ENCODE peak calls at places on chromosome 15, in five cellular contexts. Q, B, K, I and X are unnamed samples.

GRCh38 chr15:50287324-50288116 is 22.0 kb upstream of the HDC start:
- DNase-seq in Q (no peak), B (no peak), K (no peak), I (peak; percentile 74), X (no peak)

GRCh38 chr15:73694419-73694818 is 10.2 kb downstream of the CD276 start:
- DNase-seq in Q (no peak), B (no peak), K (no peak), I (no peak), X (no peak)

GRCh38 chr15:68620721-68621528 is 42.1 kb downstream of the CORO2B start:
- DNase-seq in Q (no peak), B (peak; percentile 81), K (peak; percentile 88), I (no peak), X (peak; percentile 39)

GRCh38 chr15:44706401-44706800 is 4.7 kb downstream of the PATL2 start:
- DNase-seq in Q (no peak), B (no peak), K (peak; percentile 40), I (no peak), X (no peak)

GRCh38 chr15:66821307-66821706 is 119.3 kb downstream of the SMAD6 start:
- DNase-seq in Q (no peak), B (no peak), K (no peak), I (no peak), X (no peak)

GRCh38 chr15:48021336-48022086 is 99.3 kb upstream of the SLC24A5 start:
- DNase-seq in Q (no peak), B (no peak), K (no peak), I (no peak), X (no peak)

GRCh38 chr15:56987286-56987685 is 68.8 kb downstream of the TCF12 start:
- DNase-seq in Q (no peak), B (no peak), K (no peak), I (no peak), X (no peak)

GRCh38 chr15:61155741-61156700 is 73.1 kb downstream of the RORA start:
- DNase-seq in Q (no peak), B (no peak), K (peak; percentile 69), I (peak; percentile 85), X (no peak)

GRCh38 chr15:66698318-66698961 is 3.6 kb upstream of the SMAD6 start:
- DNase-seq in Q (peak; percentile 63), B (peak; percentile 90), K (peak; percentile 82), I (peak; percentile 96), X (no peak)

DNA sequence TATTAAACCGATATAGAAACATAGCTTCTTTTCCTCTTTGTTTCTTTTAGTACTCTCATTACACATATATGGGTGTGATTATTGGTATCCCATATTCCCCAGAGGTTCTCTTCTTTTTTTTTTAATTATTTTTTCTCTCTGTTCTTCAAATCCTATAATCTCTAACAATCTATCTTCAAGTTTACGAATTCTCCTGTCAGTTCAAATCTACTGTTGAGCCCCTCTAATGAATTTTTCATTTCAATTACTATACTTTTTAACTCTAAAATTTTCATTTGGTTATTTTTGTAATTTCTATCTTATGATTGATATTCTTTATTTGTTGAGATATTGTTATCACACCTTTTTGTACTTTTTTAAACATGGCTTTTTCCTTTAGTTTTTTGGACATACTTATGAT is 64.1 kb downstream of the RSL24D1 start:
- DNase-seq in Q (no peak), B (no peak), K (no peak), I (no peak), X (no peak)
- H3K27ac ChIP-seq in Q (no peak overlapping the region), B (no peak overlapping the region), K (no peak overlapping the region), I (no peak overlapping the region), X (no peak overlapping the region)

DNA sequence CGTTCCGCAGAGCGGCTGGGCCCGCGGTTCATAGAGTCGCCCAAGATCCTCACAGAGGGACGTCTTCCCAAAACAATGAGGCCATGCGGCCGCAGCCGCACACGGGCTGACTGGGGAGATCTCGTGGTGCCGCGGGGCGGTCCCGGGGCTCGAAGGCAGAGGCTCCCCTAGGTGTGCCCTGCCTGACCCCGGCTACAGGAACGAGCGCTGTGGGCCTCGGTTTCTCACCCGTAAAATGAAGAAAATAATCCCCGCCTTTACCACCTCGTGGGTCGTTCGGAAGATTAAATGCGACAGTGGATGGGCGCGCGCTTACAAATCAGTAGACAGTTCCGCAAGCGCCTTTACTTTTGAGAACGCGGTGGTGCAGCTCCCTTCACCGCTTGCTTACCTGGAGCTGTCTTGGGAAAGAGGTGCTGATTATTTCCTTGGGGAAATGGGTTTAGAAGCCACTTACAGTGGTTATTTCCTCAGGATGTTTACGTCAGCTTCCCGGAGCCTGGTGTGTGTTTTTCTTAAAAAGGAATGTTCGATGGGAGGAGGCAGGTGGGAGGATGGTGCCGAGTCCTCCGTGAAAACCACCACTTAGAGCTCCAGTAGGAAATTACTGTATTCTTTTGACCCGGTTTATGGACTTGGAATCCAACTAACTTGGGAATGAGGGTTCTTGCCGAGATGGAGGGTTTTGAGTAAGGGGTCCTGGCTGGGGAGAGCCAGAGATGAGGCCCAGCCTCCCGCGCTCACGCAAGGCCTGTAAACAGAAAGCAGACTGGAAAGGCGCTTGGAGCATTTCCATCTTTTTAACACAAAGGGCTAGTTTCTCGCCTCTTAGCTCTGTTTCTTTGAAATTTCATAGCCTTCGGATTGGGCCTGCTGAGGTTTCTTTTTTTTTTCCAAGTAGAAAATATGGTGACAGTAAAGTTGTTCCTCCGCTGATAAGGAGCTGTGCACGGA is 2.0 kb upstream of the MEX3B start:
- DNase-seq in Q (no peak), B (no peak), K (no peak), I (peak; percentile 81), X (no peak)
- H3K27ac ChIP-seq in Q (no peak overlapping the region), B (peak overlapping the region; percentile 93), K (peak overlapping the region; percentile 86), I (peak overlapping the region; percentile 37), X (peak overlapping the region; percentile 58)

GRCh38 chr15:81101894-81102815 is 31.9 kb upstream of the CFAP161 start:
- DNase-seq in Q (no peak), B (no peak), K (no peak), I (no peak), X (no peak)
- H3K27ac ChIP-seq in Q (no peak overlapping the region), B (no peak overlapping the region), K (no peak overlapping the region), I (no peak overlapping the region), X (no peak overlapping the region)

GRCh38 chr15:80159811-80160569 is 7.2 kb downstream of the FAH start:
- DNase-seq in Q (no peak), B (no peak), K (peak; percentile 56), I (no peak), X (no peak)
- H3K27ac ChIP-seq in Q (peak overlapping the region; percentile 22), B (no peak overlapping the region), K (no peak overlapping the region), I (no peak overlapping the region), X (no peak overlapping the region)